ENCODE peak calls at places on chromosome 20, in four cellular contexts. O is A673, M is GM10248, Z is cardiac fibroblast. W is an unnamed sample.

GRCh38 chr20:32672982-32673727 is 586 bp downstream of the C20orf203 start:
- DNase-seq in O (no peak), M (peak), Z (no peak), W (peak)

GRCh38 chr20:44966030-44966961 is at the start of gene STK4:
- DNase-seq in O (peak), M (peak), Z (peak), W (peak)

GRCh38 chr20:6169251-6169650 is 46.4 kb upstream of the FERMT1 start:
- DNase-seq in O (no peak), M (no peak), Z (peak), W (no peak)

GRCh38 chr20:39661833-39662232 is 699.7 kb downstream of the DHX35 start:
- DNase-seq in O (peak), M (no peak), Z (no peak), W (no peak)

GRCh38 chr20:58219342-58219700 is 9.1 kb downstream of the ANKRD60 start:
- DNase-seq in O (peak), M (no peak), Z (peak), W (no peak)

GRCh38 chr20:50292324-50293243 is 102.0 kb downstream of the CEBPB start:
- DNase-seq in O (no peak), M (no peak), Z (peak), W (peak)

GRCh38 chr20:3681931-3682820 is at the start of gene ADAM33:
- DNase-seq in O (no peak), M (no peak), Z (peak), W (no peak)

GRCh38 chr20:38298768-38299288 is 5.1 kb upstream of the BPI start:
- DNase-seq in O (no peak), M (no peak), Z (peak), W (no peak)

GRCh38 chr20:7856756-7857155 is 83.5 kb downstream of the HAO1 start:
- DNase-seq in O (peak), M (no peak), Z (peak), W (no peak)

GRCh38 chr20:62234346-62234745 is 4.0 kb upstream of the OSBPL2 start:
- DNase-seq in O (no peak), M (no peak), Z (no peak), W (no peak)

GRCh38 chr20:50399917-50400704 is 110.1 kb upstream of the PTPN1 start:
- DNase-seq in O (no peak), M (no peak), Z (no peak), W (no peak)

GRCh38 chr20:20849126-20849525 is 136.7 kb upstream of the RALGAPA2 start:
- DNase-seq in O (no peak), M (no peak), Z (no peak), W (no peak)

GRCh38 chr20:20839771-20840170 is 127.3 kb upstream of the RALGAPA2 start:
- DNase-seq in O (no peak), M (no peak), Z (no peak), W (no peak)

DNA sequence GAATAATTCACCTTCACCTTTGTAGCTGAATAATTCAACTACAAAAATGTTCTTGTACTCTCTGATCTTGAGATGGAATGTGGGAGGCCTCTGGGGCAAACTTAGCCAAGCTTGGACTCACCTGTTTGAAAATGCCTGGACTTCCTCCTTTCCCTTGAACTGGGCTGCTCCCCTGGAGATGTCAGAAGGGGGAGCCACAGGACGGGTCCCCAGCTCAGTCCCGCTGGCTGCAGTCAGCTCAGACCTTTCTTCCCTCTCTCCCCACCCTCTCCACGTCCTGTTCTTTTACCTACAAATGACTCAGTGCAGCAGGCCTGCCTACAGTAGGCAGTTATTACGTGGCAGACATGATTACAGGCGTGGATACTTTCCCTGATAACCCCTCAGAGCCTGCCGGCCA is 131.5 kb upstream of the RALGAPA2 start:
- DNase-seq in O (no peak), M (no peak), Z (no peak), W (no peak)
- TF ChIP-seq CTCF in O (no peak), M (no peak), Z (no peak), W (no peak)

GRCh38 chr20:59745201-59745600 is 140.9 kb downstream of the PHACTR3 start:
- DNase-seq in O (no peak), M (no peak), Z (no peak), W (no peak)
- TF ChIP-seq CTCF in O (no peak), M (no peak), Z (no peak), W (no peak)

GRCh38 chr20:13058666-13059389 is 50.1 kb downstream of the SPTLC3 start:
- DNase-seq in O (no peak), M (no peak), Z (no peak), W (no peak)
- TF ChIP-seq CTCF in O (no peak), M (no peak), Z (no peak), W (no peak)

DNA sequence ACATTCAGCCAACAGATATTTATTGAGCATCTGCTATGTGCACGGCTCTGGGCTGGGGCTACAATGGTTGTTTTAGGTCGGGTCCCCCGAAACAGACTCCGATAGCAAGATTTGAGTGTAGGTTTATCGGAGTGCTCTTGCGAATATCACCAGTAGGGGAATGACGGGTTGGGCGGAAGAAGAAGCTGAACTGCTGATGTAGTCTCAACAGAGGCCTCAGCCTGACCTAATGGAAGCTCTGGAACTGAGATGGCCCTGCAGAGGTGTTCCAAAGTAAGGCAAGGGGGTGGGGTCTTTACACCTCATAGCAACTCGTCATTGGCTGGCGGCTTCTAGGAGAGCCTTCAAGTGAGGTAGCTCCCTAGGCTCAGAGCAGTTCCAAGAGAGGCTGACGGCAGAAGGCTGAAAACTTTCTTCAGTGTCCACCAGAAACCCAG is 1.1 kb downstream of the L3MBTL1 start:
- DNase-seq in O (no peak), M (no peak), Z (no peak), W (no peak)
- TF ChIP-seq CTCF in O (peak), M (no peak), Z (no peak), W (no peak)

W was measured in activated CD8-positive, alpha-beta T cell treated with anti-CD3 and anti-CD28 coated beads for 36 hours.